ENCODE peak calls at places on chromosomes 5 and 9, in nine cellular contexts. M is HCT116, W is SK-N-SH, F is GM23248, T is PC-3, Y is hepatocyte, J is neural progenitor cell, A is MM.1S, R is GM23338. U is an unnamed sample.

GRCh38 chr9:84875193-84875592 is 205.7 kb downstream of the NTRK2 start:
- DNase-seq in A (no peak), M (no peak), R (no peak), Y (no peak), F (no peak), W (no peak), T (no peak), J (no peak), U (no peak)

GRCh38 chr9:91211414-91211813 is 150.3 kb downstream of the AUH start:
- DNase-seq in M (no peak), F (no peak), T (no peak), J (no peak), Y (no peak), R (no peak), W (no peak), A (no peak), U (no peak)

GRCh38 chr9:98644011-98644410 is 64.7 kb downstream of the GABBR2 start:
- DNase-seq in A (no peak), Y (no peak), M (no peak), R (no peak), J (no peak), W (no peak), F (peak; percentile 35), T (no peak), U (no peak)

GRCh38 chr9:80619356-80619755 is 1047.6 kb downstream of the TLE4 start:
- DNase-seq in M (no peak), Y (no peak), J (no peak), R (no peak), T (no peak), A (no peak), F (no peak), W (no peak), U (no peak)

GRCh38 chr9:21047315-21047714 is 15.9 kb upstream of the HACD4 start:
- DNase-seq in F (no peak), W (peak; percentile 71), A (no peak), R (no peak), Y (no peak), T (no peak), J (no peak), M (no peak), U (no peak)

GRCh38 chr9:33926746-33927485 is 110.0 kb downstream of the UBE2R2 start:
- DNase-seq in J (no peak), W (no peak), F (no peak), M (no peak), R (no peak), Y (no peak), T (no peak), A (no peak), U (no peak)

GRCh38 chr5:33781286-33781685 is 110.5 kb downstream of the ADAMTS12 start:
- DNase-seq in W (peak; percentile 3), M (no peak), Y (no peak), R (no peak), J (peak; percentile 22), A (no peak), T (peak; percentile 24), F (peak; percentile 79), U (no peak)

GRCh38 chr9:105697871-105698270 is 3.5 kb downstream of the TMEM38B start:
- DNase-seq in R (no peak), M (no peak), W (no peak), T (no peak), F (no peak), A (no peak), J (no peak), Y (no peak), U (no peak)

GRCh38 chr5:161544350-161544765 is 2.2 kb downstream of the GABRB2 start:
- DNase-seq in R (peak; percentile 83), J (peak; percentile 82), Y (peak; percentile 78), F (peak; percentile 60), T (peak; percentile 33), M (peak; percentile 2), A (peak; percentile 63), W (peak; percentile 61), U (peak; percentile 76)

GRCh38 chr9:36008774-36009300 is 27.9 kb upstream of the RECK start:
- DNase-seq in W (peak; percentile 77), A (peak; percentile 53), F (peak; percentile 88), Y (peak; percentile 75), M (peak; percentile 76), J (peak; percentile 84), R (peak; percentile 93), T (peak; percentile 74), U (peak; percentile 77)

GRCh38 chr5:43191740-43192557 is at the start of gene NIM1K:
- DNase-seq in R (peak; percentile 81), F (peak; percentile 54), A (peak; percentile 29), W (peak; percentile 91), J (peak; percentile 80), Y (peak; percentile 60), M (no peak), T (peak; percentile 30), U (no peak)

GRCh38 chr5:151078490-151079262 is 2.2 kb downstream of the TNIP1 start:
- DNase-seq in Y (no peak), J (no peak), F (no peak), M (no peak), T (no peak), R (no peak), W (no peak), A (no peak), U (peak; percentile 42)

GRCh38 chr5:31655491-31655890 is 16.6 kb downstream of the PDZD2 start:
- DNase-seq in Y (no peak), J (no peak), A (no peak), M (no peak), W (no peak), T (no peak), R (no peak), F (no peak), U (no peak)

GRCh38 chr9:33466565-33467495 is 6.9 kb downstream of the NOL6 start:
- DNase-seq in A (peak; percentile 67), W (peak; percentile 86), R (peak; percentile 69), T (peak; percentile 59), F (peak; percentile 55), J (peak; percentile 75), M (no peak), Y (peak; percentile 79), U (peak; percentile 60)

GRCh38 chr5:53246042-53246836 is 136.7 kb upstream of the MOCS2 start:
- DNase-seq in J (no peak), F (peak; percentile 82), W (no peak), A (peak; percentile 70), M (no peak), T (peak; percentile 69), Y (no peak), R (no peak), U (no peak)

GRCh38 chr9:105637787-105638395 is 24.4 kb upstream of the TAL2 start:
- DNase-seq in A (peak; percentile 10), T (no peak), R (peak; percentile 48), J (no peak), Y (no peak), F (peak; percentile 16), W (no peak), M (no peak), U (peak; percentile 13)

GRCh38 chr5:43209833-43210232 is 17.8 kb downstream of the NIM1K start:
- DNase-seq in M (no peak), Y (no peak), J (no peak), R (no peak), T (no peak), A (no peak), W (no peak), F (no peak), U (no peak)

GRCh38 chr5:16916262-16916878 is 19.7 kb downstream of the MYO10 start:
- DNase-seq in F (peak; percentile 95), J (no peak), W (no peak), Y (no peak), M (peak; percentile 82), A (no peak), R (no peak), T (peak; percentile 100), U (no peak)

GRCh38 chr5:96315431-96315830 is 117.6 kb downstream of the PCSK1 start:
- DNase-seq in Y (no peak), R (no peak), M (no peak), A (peak; percentile 56), F (no peak), W (no peak), T (no peak), J (no peak), U (no peak)

DNA sequence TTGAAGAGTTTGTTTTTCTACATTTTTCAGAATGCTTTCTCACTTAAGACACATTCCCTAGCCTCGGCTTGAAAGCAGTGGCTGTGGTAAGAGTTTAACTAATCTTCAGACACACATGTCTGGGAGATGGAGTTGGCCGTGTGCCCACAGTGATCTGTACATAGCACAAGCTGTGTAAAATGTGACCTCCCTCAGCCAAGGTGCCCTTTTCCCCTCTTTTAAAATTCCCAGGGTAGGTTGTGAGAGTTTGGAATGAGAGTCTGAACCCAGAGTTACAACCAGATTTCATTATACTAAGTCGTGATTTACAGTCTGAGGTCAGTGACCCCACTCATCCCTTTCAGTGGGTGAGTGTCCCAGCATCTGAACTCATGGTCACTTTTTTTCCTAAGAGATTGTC is 230.4 kb downstream of the DOCK8 start:
- DNase-seq in J (no peak), Y (peak; percentile 57), F (no peak), R (no peak), A (no peak), T (no peak), W (no peak), M (no peak), U (no peak)
- H3K36me3 ChIP-seq in J (no peaks in the 10 kb centered on the region), Y (no peaks in the 10 kb centered on the region), F (no peaks in the 10 kb centered on the region), R (no peaks in the 10 kb centered on the region), A (peaks cover 4% of the 10 kb centered on the region), T (no peaks in the 10 kb centered on the region), W (no peaks in the 10 kb centered on the region), M (no peaks in the 10 kb centered on the region), U (peaks cover 84% of the 10 kb centered on the region)

GRCh38 chr5:138869763-138870500 is 5.2 kb downstream of the LRRTM2 start:
- DNase-seq in A (no peak), J (no peak), M (no peak), F (peak; percentile 50), Y (no peak), R (no peak), T (no peak), W (no peak), U (no peak)
- TF ChIP-seq EZH2phosphoT487 in A (no peak), J (no peak), M (no peak), F (no peak), Y (no peak), R (no peak), T (no peak), W (no peak), U (no peak)

DNA sequence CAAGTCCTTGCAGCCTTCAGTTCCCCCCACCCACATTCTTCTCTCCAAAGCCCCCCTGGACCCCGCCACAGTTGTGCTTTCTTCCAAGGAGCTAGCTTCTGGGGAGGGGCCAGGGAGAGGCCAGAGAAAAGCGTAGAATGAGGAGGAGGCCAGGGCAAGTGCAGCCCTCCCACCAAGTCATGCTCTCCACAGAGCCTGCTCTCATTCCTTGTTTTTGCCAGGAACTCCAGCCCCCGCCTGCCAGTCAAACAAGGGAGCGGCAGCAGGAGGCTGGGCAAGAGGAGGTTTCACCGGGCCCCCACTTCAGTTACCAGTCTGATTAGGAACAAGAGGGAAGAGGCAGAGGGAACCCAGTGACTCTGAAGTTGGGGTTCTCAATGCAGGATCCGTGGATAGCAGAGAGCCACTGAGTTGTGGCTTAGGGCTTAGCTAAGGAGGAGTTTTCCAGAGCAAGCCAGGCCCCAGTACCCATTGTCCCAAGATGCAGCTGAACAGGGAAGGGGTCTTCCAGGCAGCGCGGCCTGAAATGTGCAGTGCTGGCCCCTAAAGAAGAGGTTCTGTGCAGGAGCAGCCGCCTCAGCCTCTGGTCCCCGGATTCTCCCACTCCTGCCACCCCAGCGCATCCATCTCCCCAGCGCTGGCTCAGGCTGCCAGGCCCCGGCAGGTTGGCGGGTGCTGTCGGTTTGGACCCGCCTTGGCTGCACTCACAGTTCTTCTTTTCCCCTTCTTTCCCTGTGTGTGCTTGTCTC is 120.6 kb downstream of the DAB2IP start:
- DNase-seq in M (no peak), F (no peak), J (no peak), T (no peak), Y (no peak), R (no peak), W (no peak), A (no peak), U (no peak)
- H3K36me3 ChIP-seq in M (no peaks in the 10 kb centered on the region), F (peaks cover 11% of the 10 kb centered on the region), J (no peaks in the 10 kb centered on the region), T (no peaks in the 10 kb centered on the region), Y (no peaks in the 10 kb centered on the region), R (peaks cover 11% of the 10 kb centered on the region), W (peaks cover 65% of the 10 kb centered on the region), A (no peaks in the 10 kb centered on the region), U (no peaks in the 10 kb centered on the region)

GRCh38 chr5:134590992-134591659 is 41.5 kb downstream of the SAR1B start:
- DNase-seq in T (peak; percentile 86), J (no peak), F (no peak), W (no peak), A (no peak), R (no peak), Y (peak; percentile 80), M (peak; percentile 79), U (no peak)
- TF ChIP-seq EZH2phosphoT487 in T (no peak), J (no peak), F (no peak), W (no peak), A (no peak), R (no peak), Y (no peak), M (no peak), U (no peak)

U was measured in OCI-LY7.